ENCODE peak calls at places on chromosomes 3 and 15, in four cellular contexts. C is CD8-positive, alpha-beta T cell; T is GM04504; E is NCI-H2171 treated with DMSO at 0.1 percent for 48 hours. B is an unnamed sample.

GRCh38 chr15:48273047-48273446 is 58.2 kb upstream of the DUT start:
- DNase-seq in C (no peak), T (no peak), E (no peak), B (no peak)

GRCh38 chr15:90203922-90204321 is 2.8 kb downstream of the SEMA4B start:
- DNase-seq in C (no peak), T (no peak), E (no peak), B (no peak)

GRCh38 chr15:52334491-52335160 is 39.0 kb upstream of the MYO5C start:
- DNase-seq in C (no peak), T (no peak), E (no peak), B (no peak)

GRCh38 chr15:72345280-72345679 is 25.3 kb upstream of the CELF6 start:
- DNase-seq in C (no peak), T (no peak), E (no peak), B (no peak)

GRCh38 chr3:172557515-172558220 is 34.4 kb upstream of the TNFSF10 start:
- DNase-seq in C (no peak), T (peak), E (no peak), B (no peak)

GRCh38 chr15:36682091-36682490 is 102.7 kb downstream of the CDIN1 start:
- DNase-seq in C (no peak), T (peak), E (no peak), B (no peak)

GRCh38 chr3:100634493-100635272 is 25.3 kb downstream of the ADGRG7 start:
- DNase-seq in C (peak), T (no peak), E (no peak), B (no peak)

GRCh38 chr15:73956276-73957086 is 30.2 kb downstream of the LOXL1 start:
- DNase-seq in C (no peak), T (peak), E (no peak), B (no peak)

GRCh38 chr15:81434882-81435281 is 60.9 kb upstream of the TMC3 start:
- DNase-seq in C (no peak), T (no peak), E (no peak), B (no peak)

GRCh38 chr3:74531491-74531890 is 83.0 kb downstream of the CNTN3 start:
- DNase-seq in C (no peak), T (no peak), E (no peak), B (no peak)

GRCh38 chr3:184578822-184579221 is 17.2 kb downstream of the EPHB3 start:
- DNase-seq in C (no peak), T (no peak), E (no peak), B (no peak)

GRCh38 chr3:183409219-183409618 is 19.2 kb downstream of the MCF2L2 start:
- DNase-seq in C (no peak), T (no peak), E (no peak), B (no peak)

GRCh38 chr3:161171113-161171512 is 50.0 kb upstream of the NMD3 start:
- DNase-seq in C (no peak), T (peak), E (no peak), B (no peak)

GRCh38 chr3:116939091-116939490 is 229.5 kb downstream of the TUSC7 start:
- DNase-seq in C (no peak), T (no peak), E (no peak), B (no peak)

GRCh38 chr3:122947621-122948202 is 79.9 kb downstream of the SEMA5B start:
- DNase-seq in C (no peak), T (no peak), E (no peak), B (no peak)

GRCh38 chr15:79505956-79506355 is 73.8 kb downstream of the MINAR1 start:
- DNase-seq in C (no peak), T (no peak), E (no peak), B (no peak)

GRCh38 chr3:73827658-73828313 is 203.0 kb upstream of the PDZRN3 start:
- DNase-seq in C (no peak), T (no peak), E (no peak), B (no peak)